ENCODE peak calls at places on chromosomes 4 and X, in six cellular contexts. H, L, K, Q, F and G are unnamed samples.
A peak's percentile ranks its signal among the peaks of the same experiment; 100 is the strongest.

GRCh38 chr4:122988696-122989095 is 66.3 kb upstream of the NUDT6 start:
- DNase-seq in L (no peak), K (no peak), Q (no peak), F (no peak), H (no peak), G (no peak)

GRCh38 chr4:174648859-174649258 is 126.6 kb upstream of the HPGD start:
- DNase-seq in Q (no peak), L (no peak), F (no peak), H (no peak), K (no peak), G (no peak)

GRCh38 chr4:122635205-122635604 is 14.3 kb upstream of the IL21 start:
- DNase-seq in Q (no peak), K (no peak), L (no peak), H (no peak), F (no peak), G (no peak)

GRCh38 chr4:5998333-5998936 is 19.8 kb downstream of the C4orf50 start:
- DNase-seq in L (peak; percentile 64), K (peak; percentile 63), H (peak; percentile 90), Q (peak; percentile 74), F (peak; percentile 66), G (peak; percentile 78)

GRCh38 chrX:113274345-113274744 is 433.7 kb upstream of the AMOT start:
- DNase-seq in F (no peak), Q (no peak), K (no peak), H (no peak), L (no peak), G (no peak)

GRCh38 chr4:121408-122084 is 2.8 kb upstream of the ZNF718 start:
- DNase-seq in Q (no peak), H (no peak), K (no peak), F (no peak), L (no peak), G (no peak)

GRCh38 chrX:41406211-41406610 is 40.9 kb upstream of the NYX start:
- DNase-seq in H (no peak), Q (no peak), F (no peak), L (no peak), K (no peak), G (no peak)

GRCh38 chr4:89031272-89031671 is 25.7 kb downstream of the FAM13A start:
- DNase-seq in H (no peak), F (no peak), K (no peak), Q (no peak), L (no peak), G (no peak)

GRCh38 chrX:149569770-149570169 is 17.5 kb downstream of the MAGEA9B start:
- DNase-seq in Q (no peak), F (no peak), L (no peak), K (no peak), H (no peak), G (no peak)

GRCh38 chr4:131302108-131302507 is 1847.0 kb upstream of the PCDH10 start:
- DNase-seq in Q (no peak), L (no peak), H (peak; percentile 13), F (no peak), K (no peak), G (no peak)

GRCh38 chr4:141006236-141006802 is 127.0 kb downstream of the RNF150 start:
- DNase-seq in Q (no peak), F (no peak), K (no peak), H (no peak), L (no peak), G (no peak)

GRCh38 chr4:26238782-26239647 is 81.8 kb upstream of the RBPJ start:
- DNase-seq in H (peak; percentile 91), K (no peak), Q (no peak), F (no peak), L (no peak), G (no peak)

GRCh38 chr4:7226993-7227392 is 34.7 kb downstream of the SORCS2 start:
- DNase-seq in Q (no peak), L (no peak), K (no peak), F (peak; percentile 86), H (no peak), G (peak; percentile 82)

GRCh38 chr4:102299708-102300107 is 45.6 kb downstream of the SLC39A8 start:
- DNase-seq in Q (peak; percentile 59), L (peak; percentile 8), H (peak; percentile 72), K (peak; percentile 46), F (no peak), G (peak; percentile 38)

GRCh38 chrX:118047446-118048186 is 69.0 kb downstream of the KLHL13 start:
- DNase-seq in F (no peak), Q (no peak), L (no peak), H (no peak), K (no peak), G (no peak)

GRCh38 chr4:144820115-144820514 is 174.2 kb downstream of the HHIP start:
- DNase-seq in H (no peak), F (no peak), L (no peak), Q (no peak), K (no peak), G (no peak)

GRCh38 chr4:69786547-69786946 is 26.1 kb upstream of the SULT1B1 start:
- DNase-seq in H (no peak), K (no peak), F (no peak), L (no peak), Q (no peak), G (no peak)

GRCh38 chrX:134537179-134537945 is 77.4 kb downstream of the HPRT1 start:
- DNase-seq in K (peak; percentile 83), F (no peak), H (no peak), L (peak; percentile 71), Q (peak; percentile 26), G (no peak)

GRCh38 chrX:136636121-136636520 is 11.8 kb upstream of the CD40LG start:
- DNase-seq in Q (no peak), K (no peak), L (no peak), H (peak; percentile 83), F (no peak), G (no peak)

GRCh38 chrX:20606831-20607230 is 340.1 kb upstream of the RPS6KA3 start:
- DNase-seq in H (no peak), L (no peak), Q (no peak), F (no peak), K (no peak), G (no peak)

GRCh38 chr4:32196950-32197688 is 1477.0 kb downstream of the PCDH7 start:
- DNase-seq in F (no peak), H (no peak), Q (no peak), K (no peak), L (no peak), G (no peak)

GRCh38 chr4:95547708-95548471 is 883 bp downstream of the UNC5C start:
- DNase-seq in L (no peak), F (no peak), H (peak; percentile 58), K (peak; percentile 49), Q (no peak), G (peak; percentile 42)

GRCh38 chr4:9781343-9782135 is at the start of gene DRD5:
- DNase-seq in L (no peak), H (peak; percentile 70), K (no peak), F (no peak), Q (no peak), G (no peak)
- H3K4me3 ChIP-seq in L (no peak within 1 kb of the TSS), H (peak within 1 kb of the TSS; percentile 63), K (no peak within 1 kb of the TSS), F (no peak within 1 kb of the TSS), Q (no peak within 1 kb of the TSS), G (no peak within 1 kb of the TSS)

GRCh38 chr4:177579649-177580048 is 137.4 kb upstream of the AGA start:
- DNase-seq in K (no peak), L (no peak), Q (no peak), F (no peak), H (no peak), G (no peak)
- TF ChIP-seq CTCF in K (no peak), L (peak; percentile 12), Q (no peak), F (no peak), H (peak; percentile 20), G (no peak)

DNA sequence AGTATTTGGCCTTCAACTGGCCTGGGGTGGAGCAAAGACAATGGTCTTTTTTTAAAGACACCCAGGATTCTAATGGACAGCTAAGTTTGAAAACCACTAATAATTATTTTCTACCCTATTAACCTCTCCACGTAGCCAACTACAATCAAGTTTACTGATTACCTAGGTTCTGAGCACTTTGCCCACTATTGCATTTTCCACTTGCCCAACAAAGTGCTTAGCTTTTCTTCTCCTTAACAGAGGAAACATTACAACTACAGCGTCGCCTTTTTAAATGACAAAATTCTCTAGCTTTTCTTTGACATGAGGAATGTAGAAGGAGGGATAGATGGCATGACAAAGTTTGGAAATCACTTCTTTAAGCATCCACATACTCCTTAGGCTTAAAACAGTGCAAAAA is 2.0 kb downstream of the CHIC2 start:
- DNase-seq in K (no peak), Q (no peak), F (no peak), H (no peak), L (no peak), G (no peak)
- H3K4me1 ChIP-seq in K (peaks cover 51% of the 10 kb centered on the region), Q (peaks cover 30% of the 10 kb centered on the region), F (peaks cover 62% of the 10 kb centered on the region), H (peaks cover 14% of the 10 kb centered on the region), L (peaks cover 26% of the 10 kb centered on the region), G (peaks cover 11% of the 10 kb centered on the region)

GRCh38 chrX:119273807-119274192 is 37.7 kb downstream of the PGRMC1 start:
- DNase-seq in Q (no peak), F (no peak), K (no peak), H (no peak), L (no peak), G (no peak)
- H3K4me3 ChIP-seq in Q (no peak overlapping the region), F (no peak overlapping the region), K (no peak overlapping the region), H (no peak overlapping the region), L (no peak overlapping the region), G (no peak overlapping the region)

GRCh38 chrX:130081421-130082045 is 28.8 kb downstream of the ELF4 start:
- DNase-seq in K (no peak), L (no peak), F (no peak), H (no peak), Q (no peak), G (peak; percentile 46)

GRCh38 chrX:130083656-130084382 is 26.5 kb downstream of the ELF4 start:
- DNase-seq in K (peak; percentile 63), F (peak; percentile 65), L (no peak), H (no peak), Q (no peak), G (no peak)

GRCh38 chrX:130083107-130083490 is 27.2 kb downstream of the ELF4 start:
- DNase-seq in H (peak; percentile 14), K (no peak), L (no peak), F (no peak), Q (peak; percentile 49), G (no peak)

GRCh38 chrX:130080791-130081367 is 29.4 kb downstream of the ELF4 start:
- DNase-seq in F (no peak), L (no peak), Q (no peak), H (no peak), K (no peak), G (peak; percentile 29)

GRCh38 chrX:130082244-130083106 is 27.8 kb downstream of the ELF4 start:
- DNase-seq in K (peak; percentile 75), L (no peak), H (no peak), F (peak; percentile 75), Q (peak; percentile 48), G (no peak)
- TF ChIP-seq CTCF in K (peak; percentile 37), L (no peak), H (no peak), F (peak; percentile 31), Q (peak; percentile 43), G (no peak)

GRCh38 chrX:34467437-34467836 is 189.6 kb downstream of the TMEM47 start:
- DNase-seq in Q (no peak), H (no peak), L (no peak), F (no peak), K (no peak), G (no peak)
- H3K4me1 ChIP-seq in Q (no peaks in the 10 kb centered on the region), H (no peaks in the 10 kb centered on the region), L (no peaks in the 10 kb centered on the region), F (no peaks in the 10 kb centered on the region), K (no peaks in the 10 kb centered on the region), G (no peaks in the 10 kb centered on the region)

GRCh38 chr4:44149242-44149641 is 299.4 kb downstream of the KCTD8 start:
- DNase-seq in Q (no peak), F (no peak), H (no peak), L (no peak), K (no peak), G (no peak)
- H3K4me3 ChIP-seq in Q (no peak overlapping the region), F (no peak overlapping the region), H (no peak overlapping the region), L (no peak overlapping the region), K (no peak overlapping the region), G (no peak overlapping the region)

GRCh38 chr4:128427832-128428366 is 140.3 kb upstream of the PGRMC2 start:
- DNase-seq in Q (peak; percentile 33), L (peak; percentile 79), F (peak; percentile 70), K (no peak), H (no peak), G (peak; percentile 52)
- TF ChIP-seq CTCF in Q (peak; percentile 67), L (peak; percentile 73), F (peak; percentile 48), K (peak; percentile 61), H (no peak), G (peak; percentile 68)